ENCODE peak calls at places on chromosome 9, in six cellular contexts. One of them, this sample, is unnamed.

GRCh38 chr9:124673063-124673462 is 98.0 kb downstream of the NR6A1 start:
- DNase-seq in LHCN-M2: no peak
- DNase-seq in WTC11: no peak
- DNase-seq in nephron progenitor cell: no peak
- DNase-seq in endothelial cell: no peak
- DNase-seq in AG10803: no peak
- DNase-seq in this sample: no peak

GRCh38 chr9:80796662-80797426 is 892.5 kb downstream of the TLE1 start:
- DNase-seq in LHCN-M2: peak
- DNase-seq in WTC11: no peak
- DNase-seq in nephron progenitor cell: peak
- DNase-seq in endothelial cell: no peak
- DNase-seq in AG10803: no peak
- DNase-seq in this sample: peak

GRCh38 chr9:123679330-123679987 is 250.5 kb downstream of the DENND1A start:
- DNase-seq in LHCN-M2: no peak
- DNase-seq in WTC11: no peak
- DNase-seq in nephron progenitor cell: no peak
- DNase-seq in endothelial cell: no peak
- DNase-seq in AG10803: peak
- DNase-seq in this sample: no peak

GRCh38 chr9:108049026-108049591 is 559.5 kb upstream of the KLF4 start:
- DNase-seq in LHCN-M2: peak
- DNase-seq in WTC11: no peak
- DNase-seq in nephron progenitor cell: no peak
- DNase-seq in endothelial cell: no peak
- DNase-seq in AG10803: peak
- DNase-seq in this sample: no peak

GRCh38 chr9:123046796-123047195 is 13.3 kb downstream of the GPR21 start:
- DNase-seq in LHCN-M2: no peak
- DNase-seq in WTC11: no peak
- DNase-seq in nephron progenitor cell: no peak
- DNase-seq in endothelial cell: no peak
- DNase-seq in AG10803: no peak
- DNase-seq in this sample: no peak

GRCh38 chr9:79611091-79611614 is 39.4 kb downstream of the TLE4 start:
- DNase-seq in LHCN-M2: peak
- DNase-seq in WTC11: no peak
- DNase-seq in nephron progenitor cell: peak
- DNase-seq in endothelial cell: no peak
- DNase-seq in AG10803: peak
- DNase-seq in this sample: no peak

GRCh38 chr9:112074250-112075008 is 100.7 kb downstream of the SUSD1 start:
- DNase-seq in LHCN-M2: peak
- DNase-seq in WTC11: peak
- DNase-seq in nephron progenitor cell: peak
- DNase-seq in endothelial cell: peak
- DNase-seq in AG10803: peak
- DNase-seq in this sample: no peak

GRCh38 chr9:133823189-133824105 is 85.3 kb upstream of the SARDH start:
- DNase-seq in LHCN-M2: no peak
- DNase-seq in WTC11: no peak
- DNase-seq in nephron progenitor cell: no peak
- DNase-seq in endothelial cell: no peak
- DNase-seq in AG10803: no peak
- DNase-seq in this sample: no peak

GRCh38 chr9:126293522-126293889 is 33.1 kb upstream of the MVB12B start:
- DNase-seq in LHCN-M2: no peak
- DNase-seq in WTC11: peak
- DNase-seq in nephron progenitor cell: no peak
- DNase-seq in endothelial cell: peak
- DNase-seq in AG10803: no peak
- DNase-seq in this sample: no peak

GRCh38 chr9:116566677-116567488 is 120.2 kb upstream of the TRIM32 start:
- DNase-seq in LHCN-M2: no peak
- DNase-seq in WTC11: no peak
- DNase-seq in nephron progenitor cell: no peak
- DNase-seq in endothelial cell: no peak
- DNase-seq in AG10803: peak
- DNase-seq in this sample: no peak

GRCh38 chr9:81605154-81605670 is 84.1 kb downstream of the TLE1 start:
- DNase-seq in LHCN-M2: no peak
- DNase-seq in WTC11: no peak
- DNase-seq in nephron progenitor cell: no peak
- DNase-seq in endothelial cell: no peak
- DNase-seq in AG10803: no peak
- DNase-seq in this sample: no peak

GRCh38 chr9:104866186-104866585 is 61.8 kb downstream of the ABCA1 start:
- DNase-seq in LHCN-M2: peak
- DNase-seq in WTC11: no peak
- DNase-seq in nephron progenitor cell: no peak
- DNase-seq in endothelial cell: no peak
- DNase-seq in AG10803: peak
- DNase-seq in this sample: no peak

GRCh38 chr9:81146684-81147337 is 542.5 kb downstream of the TLE1 start:
- DNase-seq in LHCN-M2: peak
- DNase-seq in WTC11: no peak
- DNase-seq in nephron progenitor cell: no peak
- DNase-seq in endothelial cell: no peak
- DNase-seq in AG10803: no peak
- DNase-seq in this sample: no peak

GRCh38 chr9:29850664-29851063 is 2277.4 kb upstream of the C9orf72 start:
- DNase-seq in LHCN-M2: no peak
- DNase-seq in WTC11: no peak
- DNase-seq in nephron progenitor cell: no peak
- DNase-seq in endothelial cell: no peak
- DNase-seq in AG10803: no peak
- DNase-seq in this sample: no peak

GRCh38 chr9:744790-745456 is 96.6 kb upstream of the DMRT1 start:
- DNase-seq in LHCN-M2: peak
- DNase-seq in WTC11: no peak
- DNase-seq in nephron progenitor cell: no peak
- DNase-seq in endothelial cell: no peak
- DNase-seq in AG10803: no peak
- DNase-seq in this sample: no peak

GRCh38 chr9:126474201-126474765 is 139.4 kb upstream of the LMX1B start:
- DNase-seq in LHCN-M2: peak
- DNase-seq in WTC11: no peak
- DNase-seq in nephron progenitor cell: no peak
- DNase-seq in endothelial cell: no peak
- DNase-seq in AG10803: peak
- DNase-seq in this sample: no peak

GRCh38 chr9:91589101-91589553 is 165.5 kb upstream of the NFIL3 start:
- DNase-seq in LHCN-M2: no peak
- DNase-seq in WTC11: no peak
- DNase-seq in nephron progenitor cell: no peak
- DNase-seq in endothelial cell: no peak
- DNase-seq in AG10803: peak
- DNase-seq in this sample: no peak

GRCh38 chr9:127637322-127637847 is 25.3 kb downstream of the STXBP1 start:
- DNase-seq in LHCN-M2: peak
- DNase-seq in WTC11: no peak
- DNase-seq in nephron progenitor cell: no peak
- DNase-seq in endothelial cell: no peak
- DNase-seq in AG10803: peak
- DNase-seq in this sample: no peak

GRCh38 chr9:125889122-125889523 is 141.9 kb downstream of the PBX3 start:
- DNase-seq in LHCN-M2: no peak
- DNase-seq in WTC11: peak
- DNase-seq in nephron progenitor cell: no peak
- DNase-seq in endothelial cell: peak
- DNase-seq in AG10803: peak
- DNase-seq in this sample: no peak

GRCh38 chr9:130453487-130453886 is 8.7 kb downstream of the ASS1 start:
- DNase-seq in LHCN-M2: no peak
- DNase-seq in WTC11: no peak
- DNase-seq in nephron progenitor cell: no peak
- DNase-seq in endothelial cell: no peak
- DNase-seq in AG10803: no peak
- DNase-seq in this sample: no peak

GRCh38 chr9:20312732-20313131 is 309.6 kb downstream of the MLLT3 start:
- DNase-seq in LHCN-M2: peak
- DNase-seq in WTC11: no peak
- DNase-seq in nephron progenitor cell: no peak
- DNase-seq in endothelial cell: no peak
- DNase-seq in AG10803: no peak
- DNase-seq in this sample: no peak

GRCh38 chr9:78695521-78695920 is 398.6 kb downstream of the PSAT1 start:
- DNase-seq in LHCN-M2: no peak
- DNase-seq in WTC11: no peak
- DNase-seq in nephron progenitor cell: peak
- DNase-seq in endothelial cell: no peak
- DNase-seq in AG10803: no peak
- DNase-seq in this sample: no peak

GRCh38 chr9:89519393-89519805 is 21.5 kb upstream of the SEMA4D start:
- DNase-seq in LHCN-M2: peak
- DNase-seq in WTC11: no peak
- DNase-seq in nephron progenitor cell: no peak
- DNase-seq in endothelial cell: no peak
- DNase-seq in AG10803: peak
- DNase-seq in this sample: no peak

GRCh38 chr9:111992523-111992922 is 95.9 kb downstream of the UGCG start:
- DNase-seq in LHCN-M2: peak
- DNase-seq in WTC11: no peak
- DNase-seq in nephron progenitor cell: no peak
- DNase-seq in endothelial cell: no peak
- DNase-seq in AG10803: peak
- DNase-seq in this sample: no peak

GRCh38 chr9:104386425-104387069 is 117.5 kb upstream of the OR13F1 start:
- DNase-seq in LHCN-M2: peak
- DNase-seq in WTC11: no peak
- DNase-seq in nephron progenitor cell: no peak
- DNase-seq in endothelial cell: no peak
- DNase-seq in AG10803: peak
- DNase-seq in this sample: peak

GRCh38 chr9:124695280-124695890 is 75.7 kb downstream of the NR6A1 start:
- DNase-seq in LHCN-M2: peak
- DNase-seq in WTC11: no peak
- DNase-seq in nephron progenitor cell: no peak
- DNase-seq in endothelial cell: no peak
- DNase-seq in AG10803: peak
- DNase-seq in this sample: no peak

GRCh38 chr9:99430301-99430700 is 208.2 kb downstream of the SEC61B start:
- DNase-seq in LHCN-M2: peak
- DNase-seq in WTC11: no peak
- DNase-seq in nephron progenitor cell: no peak
- DNase-seq in endothelial cell: no peak
- DNase-seq in AG10803: peak
- DNase-seq in this sample: no peak

GRCh38 chr9:26888271-26888670 is 4.3 kb downstream of the CAAP1 start:
- DNase-seq in LHCN-M2: no peak
- DNase-seq in WTC11: no peak
- DNase-seq in nephron progenitor cell: no peak
- DNase-seq in endothelial cell: no peak
- DNase-seq in AG10803: no peak
- DNase-seq in this sample: no peak

GRCh38 chr9:31582071-31582470 is 802.4 kb upstream of the ACO1 start:
- DNase-seq in LHCN-M2: peak
- DNase-seq in WTC11: no peak
- DNase-seq in nephron progenitor cell: no peak
- DNase-seq in endothelial cell: no peak
- DNase-seq in AG10803: no peak
- DNase-seq in this sample: peak

GRCh38 chr9:137676998-137677397 is 58.2 kb downstream of the EHMT1 start:
- DNase-seq in LHCN-M2: no peak
- DNase-seq in WTC11: no peak
- DNase-seq in nephron progenitor cell: no peak
- DNase-seq in endothelial cell: no peak
- DNase-seq in AG10803: no peak
- DNase-seq in this sample: no peak

GRCh38 chr9:32128546-32128945 is 255.9 kb upstream of the ACO1 start:
- DNase-seq in LHCN-M2: no peak
- DNase-seq in WTC11: peak
- DNase-seq in nephron progenitor cell: peak
- DNase-seq in endothelial cell: no peak
- DNase-seq in AG10803: no peak
- DNase-seq in this sample: no peak

This sample was measured in NCI-H446 treated with DMSO at 0.1 percent for 48 hours.